ENCODE peak calls at places on chromosomes 5 and 9, in five cellular contexts. One of them, this sample, is unnamed.

GRCh38 chr5:180389252-180390101 is 36.3 kb upstream of the GFPT2 start:
- DNase-seq in kidney epithelial cell: no peak
- DNase-seq in GM12865: no peak
- DNase-seq in Calu3: no peak
- DNase-seq in fibroblast of lung: no peak
- DNase-seq in this sample: no peak

GRCh38 chr9:129032541-129033159 is 3.8 kb upstream of the MIGA2 start:
- DNase-seq in fibroblast of lung: no peak
- DNase-seq in kidney epithelial cell: no peak
- DNase-seq in Calu3: no peak
- DNase-seq in GM12865: no peak
- DNase-seq in this sample: no peak

GRCh38 chr5:57069115-57069835 is 104.6 kb upstream of the GPBP1 start:
- DNase-seq in fibroblast of lung: no peak
- DNase-seq in Calu3: no peak
- DNase-seq in GM12865: no peak
- DNase-seq in kidney epithelial cell: no peak
- DNase-seq in this sample: no peak

GRCh38 chr9:134243778-134244467 is 79.6 kb upstream of the RNU6ATAC start:
- DNase-seq in GM12865: peak
- DNase-seq in fibroblast of lung: peak
- DNase-seq in Calu3: no peak
- DNase-seq in kidney epithelial cell: no peak
- DNase-seq in this sample: no peak

GRCh38 chr5:97400537-97400936 is 217.5 kb upstream of the RIOK2 start:
- DNase-seq in fibroblast of lung: no peak
- DNase-seq in kidney epithelial cell: no peak
- DNase-seq in GM12865: no peak
- DNase-seq in Calu3: no peak
- DNase-seq in this sample: no peak

GRCh38 chr9:121631978-121632418 is 19.4 kb upstream of the DAB2IP start:
- DNase-seq in fibroblast of lung: no peak
- DNase-seq in GM12865: no peak
- DNase-seq in Calu3: no peak
- DNase-seq in kidney epithelial cell: no peak
- DNase-seq in this sample: no peak

GRCh38 chr9:83521017-83521810 is 17.0 kb downstream of the FRMD3 start:
- DNase-seq in GM12865: no peak
- DNase-seq in fibroblast of lung: no peak
- DNase-seq in Calu3: no peak
- DNase-seq in kidney epithelial cell: no peak
- DNase-seq in this sample: no peak

GRCh38 chr9:86943223-86943870 is 4.0 kb downstream of the GAS1 start:
- DNase-seq in fibroblast of lung: no peak
- DNase-seq in GM12865: no peak
- DNase-seq in kidney epithelial cell: no peak
- DNase-seq in Calu3: no peak
- DNase-seq in this sample: no peak

GRCh38 chr9:93136011-93136440 is 2.0 kb upstream of the NINJ1 start:
- DNase-seq in GM12865: no peak
- DNase-seq in kidney epithelial cell: no peak
- DNase-seq in Calu3: no peak
- DNase-seq in fibroblast of lung: no peak
- DNase-seq in this sample: no peak

GRCh38 chr5:142829821-142830220 is 59.6 kb downstream of the ARHGAP26 start:
- DNase-seq in GM12865: no peak
- DNase-seq in kidney epithelial cell: no peak
- DNase-seq in Calu3: no peak
- DNase-seq in fibroblast of lung: peak
- DNase-seq in this sample: no peak

GRCh38 chr5:170025853-170026252 is 45.6 kb upstream of the INSYN2B start:
- DNase-seq in fibroblast of lung: no peak
- DNase-seq in Calu3: no peak
- DNase-seq in GM12865: no peak
- DNase-seq in kidney epithelial cell: no peak
- DNase-seq in this sample: no peak

GRCh38 chr5:10331341-10331796 is 22.1 kb upstream of the MARCHF6 start:
- DNase-seq in fibroblast of lung: peak
- DNase-seq in Calu3: no peak
- DNase-seq in kidney epithelial cell: no peak
- DNase-seq in GM12865: no peak
- DNase-seq in this sample: no peak

GRCh38 chr9:119159386-119159785 is 209.8 kb downstream of the BRINP1 start:
- DNase-seq in Calu3: no peak
- DNase-seq in GM12865: no peak
- DNase-seq in kidney epithelial cell: no peak
- DNase-seq in fibroblast of lung: no peak
- DNase-seq in this sample: no peak

GRCh38 chr5:169303119-169303515 is 2.2 kb upstream of the SLIT3 start:
- DNase-seq in Calu3: no peak
- DNase-seq in fibroblast of lung: no peak
- DNase-seq in kidney epithelial cell: no peak
- DNase-seq in GM12865: no peak
- DNase-seq in this sample: no peak

GRCh38 chr9:110391826-110392485 is 54.3 kb upstream of the TXNDC8 start:
- DNase-seq in GM12865: no peak
- DNase-seq in fibroblast of lung: no peak
- DNase-seq in kidney epithelial cell: no peak
- DNase-seq in Calu3: no peak
- DNase-seq in this sample: no peak

GRCh38 chr5:112555691-112556090 is 136.6 kb upstream of the EPB41L4A start:
- DNase-seq in kidney epithelial cell: peak
- DNase-seq in GM12865: no peak
- DNase-seq in Calu3: no peak
- DNase-seq in fibroblast of lung: peak
- DNase-seq in this sample: no peak

GRCh38 chr5:158020555-158021418 is 161.8 kb upstream of the CLINT1 start:
- DNase-seq in fibroblast of lung: no peak
- DNase-seq in Calu3: no peak
- DNase-seq in GM12865: no peak
- DNase-seq in kidney epithelial cell: no peak
- DNase-seq in this sample: no peak

GRCh38 chr5:97797994-97798451 is 615.0 kb upstream of the RIOK2 start:
- DNase-seq in GM12865: no peak
- DNase-seq in kidney epithelial cell: peak
- DNase-seq in Calu3: no peak
- DNase-seq in fibroblast of lung: peak
- DNase-seq in this sample: no peak

GRCh38 chr5:34583167-34583566 is 73.0 kb upstream of the RAI14 start:
- DNase-seq in kidney epithelial cell: no peak
- DNase-seq in fibroblast of lung: no peak
- DNase-seq in GM12865: no peak
- DNase-seq in Calu3: no peak
- DNase-seq in this sample: no peak

GRCh38 chr9:136640176-136641086 is 22.3 kb upstream of the EGFL7 start:
- DNase-seq in Calu3: no peak
- DNase-seq in fibroblast of lung: no peak
- DNase-seq in GM12865: no peak
- DNase-seq in kidney epithelial cell: no peak
- DNase-seq in this sample: no peak

GRCh38 chr5:150397749-150398431 is 14.8 kb downstream of the CD74 start:
- DNase-seq in GM12865: no peak
- DNase-seq in fibroblast of lung: no peak
- DNase-seq in kidney epithelial cell: no peak
- DNase-seq in Calu3: no peak
- DNase-seq in this sample: no peak

GRCh38 chr9:96484521-96484931 is 34.6 kb downstream of the HABP4 start:
- DNase-seq in Calu3: no peak
- DNase-seq in kidney epithelial cell: no peak
- DNase-seq in fibroblast of lung: peak
- DNase-seq in GM12865: peak
- DNase-seq in this sample: no peak

GRCh38 chr5:148976569-148977321 is 86.1 kb downstream of the SH3TC2 start:
- DNase-seq in fibroblast of lung: peak
- DNase-seq in GM12865: no peak
- DNase-seq in Calu3: no peak
- DNase-seq in kidney epithelial cell: no peak
- DNase-seq in this sample: peak

GRCh38 chr5:179393078-179393477 is 47.8 kb upstream of the ADAMTS2 start:
- DNase-seq in kidney epithelial cell: no peak
- DNase-seq in fibroblast of lung: peak
- DNase-seq in Calu3: no peak
- DNase-seq in GM12865: no peak
- DNase-seq in this sample: no peak

GRCh38 chr9:36862206-36863145 is 171.6 kb downstream of the PAX5 start:
- DNase-seq in GM12865: no peak
- DNase-seq in kidney epithelial cell: no peak
- DNase-seq in fibroblast of lung: peak
- DNase-seq in Calu3: peak
- DNase-seq in this sample: peak

GRCh38 chr9:22401671-22402070 is 45.0 kb upstream of the DMRTA1 start:
- DNase-seq in GM12865: no peak
- DNase-seq in kidney epithelial cell: no peak
- DNase-seq in Calu3: no peak
- DNase-seq in fibroblast of lung: peak
- DNase-seq in this sample: no peak

GRCh38 chr5:78886650-78887230 is 98.4 kb downstream of the ARSB start:
- DNase-seq in GM12865: peak
- DNase-seq in Calu3: no peak
- DNase-seq in fibroblast of lung: no peak
- DNase-seq in kidney epithelial cell: no peak
- DNase-seq in this sample: no peak

GRCh38 chr5:160507181-160507811 is 85.6 kb downstream of the PTTG1 start:
- DNase-seq in GM12865: peak
- DNase-seq in kidney epithelial cell: no peak
- DNase-seq in fibroblast of lung: peak
- DNase-seq in Calu3: peak
- DNase-seq in this sample: no peak

GRCh38 chr5:174083041-174083827 is 37.7 kb downstream of the NSG2 start:
- DNase-seq in GM12865: no peak
- DNase-seq in Calu3: no peak
- DNase-seq in fibroblast of lung: peak
- DNase-seq in kidney epithelial cell: no peak
- DNase-seq in this sample: peak

GRCh38 chr5:141878186-141878770 is at the start of gene PCDH1:
- DNase-seq in kidney epithelial cell: no peak
- DNase-seq in fibroblast of lung: peak
- DNase-seq in GM12865: no peak
- DNase-seq in Calu3: peak
- DNase-seq in this sample: peak

GRCh38 chr5:149719666-149720065 is 10.4 kb upstream of the PPARGC1B start:
- DNase-seq in GM12865: no peak
- DNase-seq in kidney epithelial cell: no peak
- DNase-seq in Calu3: peak
- DNase-seq in fibroblast of lung: peak
- DNase-seq in this sample: no peak